ENCODE peak calls at places on chromosomes 1 and 21, in seven cellular contexts. U, L, J, E, T, V and Q are unnamed samples.

GRCh38 chr1:231487019-231487418 is 41.5 kb upstream of the TSNAX start:
- DNase-seq in U (no peak), L (no peak), J (no peak), E (no peak), T (no peak), V (no peak), Q (no peak)

GRCh38 chr1:186605762-186606350 is 74.4 kb downstream of the PTGS2 start:
- DNase-seq in U (peak), L (peak), J (no peak), E (no peak), T (peak), V (no peak), Q (peak)

GRCh38 chr1:46691997-46692790 is 20.5 kb downstream of the TEX38 start:
- DNase-seq in U (no peak), L (no peak), J (no peak), E (no peak), T (no peak), V (no peak), Q (no peak)

GRCh38 chr1:199010933-199011332 is 372.1 kb downstream of the PTPRC start:
- DNase-seq in U (no peak), L (no peak), J (no peak), E (no peak), T (no peak), V (no peak), Q (no peak)

GRCh38 chr1:100497796-100498195 is 40.1 kb upstream of the GPR88 start:
- DNase-seq in U (no peak), L (no peak), J (no peak), E (no peak), T (no peak), V (no peak), Q (no peak)

GRCh38 chr1:17494114-17494729 is 45.3 kb upstream of the ARHGEF10L start:
- DNase-seq in U (peak), L (peak), J (peak), E (peak), T (peak), V (peak), Q (peak)

GRCh38 chr1:162384116-162384515 is 2.6 kb downstream of the C1orf226 start:
- DNase-seq in U (peak), L (no peak), J (no peak), E (no peak), T (no peak), V (no peak), Q (no peak)

GRCh38 chr1:234123867-234124266 is 219.4 kb downstream of the SLC35F3 start:
- DNase-seq in U (no peak), L (no peak), J (no peak), E (no peak), T (no peak), V (no peak), Q (no peak)

GRCh38 chr1:171397851-171398469 is 84.0 kb downstream of the FMO4 start:
- DNase-seq in U (no peak), L (no peak), J (no peak), E (no peak), T (no peak), V (no peak), Q (no peak)

GRCh38 chr1:225911207-225912130 is 12.6 kb downstream of the PYCR2 start:
- DNase-seq in U (peak), L (no peak), J (peak), E (peak), T (peak), V (no peak), Q (no peak)

GRCh38 chr1:117271959-117272358 is 61.2 kb upstream of the VTCN1 start:
- DNase-seq in U (no peak), L (no peak), J (no peak), E (no peak), T (no peak), V (no peak), Q (no peak)

GRCh38 chr1:53336146-53336545 is 8.3 kb upstream of the LRP8 start:
- DNase-seq in U (no peak), L (no peak), J (peak), E (no peak), T (no peak), V (no peak), Q (no peak)

GRCh38 chr1:39412892-39413291 is 78.5 kb upstream of the BMP8A start:
- DNase-seq in U (no peak), L (no peak), J (no peak), E (no peak), T (no peak), V (no peak), Q (no peak)

GRCh38 chr1:13948851-13949490 is 249.0 kb downstream of the PRDM2 start:
- DNase-seq in U (no peak), L (no peak), J (no peak), E (no peak), T (no peak), V (no peak), Q (no peak)

GRCh38 chr1:234913771-234914170 is 214.9 kb downstream of the TOMM20 start:
- DNase-seq in U (no peak), L (no peak), J (no peak), E (peak), T (no peak), V (no peak), Q (no peak)

GRCh38 chr1:90340604-90341003 is 345.7 kb downstream of the ZNF326 start:
- DNase-seq in U (no peak), L (no peak), J (no peak), E (no peak), T (no peak), V (no peak), Q (no peak)

GRCh38 chr1:94383966-94384408 is 34.2 kb upstream of the ABCD3 start:
- DNase-seq in U (no peak), L (no peak), J (no peak), E (no peak), T (no peak), V (no peak), Q (no peak)

GRCh38 chr1:52658795-52659194 is 25.8 kb downstream of the SHISAL2A start:
- DNase-seq in U (no peak), L (no peak), J (no peak), E (no peak), T (no peak), V (no peak), Q (no peak)

GRCh38 chr1:30830537-30830936 is 73.0 kb upstream of the LAPTM5 start:
- DNase-seq in U (no peak), L (no peak), J (no peak), E (no peak), T (no peak), V (no peak), Q (no peak)

GRCh38 chr1:20319456-20319855 is 28.8 kb downstream of the VWA5B1 start:
- DNase-seq in U (no peak), L (no peak), J (no peak), E (no peak), T (no peak), V (no peak), Q (no peak)

GRCh38 chr1:109535971-109536491 is 3.6 kb upstream of the GPR61 start:
- DNase-seq in U (no peak), L (no peak), J (no peak), E (no peak), T (no peak), V (no peak), Q (no peak)

GRCh38 chr1:40030528-40031135 is 9.9 kb upstream of the CAP1 start:
- DNase-seq in U (no peak), L (no peak), J (no peak), E (no peak), T (no peak), V (no peak), Q (no peak)

GRCh38 chr1:8847990-8848389 is 30.5 kb downstream of the ENO1 start:
- DNase-seq in U (no peak), L (no peak), J (no peak), E (peak), T (no peak), V (no peak), Q (no peak)

GRCh38 chr1:59879556-59879955 is 47.0 kb downstream of the CYP2J2 start:
- DNase-seq in U (peak), L (no peak), J (peak), E (peak), T (peak), V (peak), Q (peak)

GRCh38 chr21:42677339-42678117 is 24.1 kb downstream of the PDE9A start:
- DNase-seq in U (no peak), L (no peak), J (no peak), E (no peak), T (no peak), V (no peak), Q (no peak)

GRCh38 chr1:206507395-206508129 is at the start of gene RASSF5:
- DNase-seq in U (peak), L (peak), J (peak), E (peak), T (no peak), V (no peak), Q (no peak)
- TF ChIP-seq POLR2AphosphoS5 in U (peak), L (peak), J (peak), E (peak), T (peak), V (no peak), Q (no peak)

GRCh38 chr1:181645171-181645570 is 161.9 kb downstream of the CACNA1E start:
- DNase-seq in U (no peak), L (no peak), J (no peak), E (no peak), T (no peak), V (no peak), Q (no peak)

GRCh38 chr1:181643631-181644030 is 160.3 kb downstream of the CACNA1E start:
- DNase-seq in U (no peak), L (no peak), J (no peak), E (no peak), T (no peak), V (no peak), Q (no peak)

GRCh38 chr1:181646723-181647122 is 163.4 kb downstream of the CACNA1E start:
- DNase-seq in U (no peak), L (no peak), J (no peak), E (no peak), T (no peak), V (no peak), Q (no peak)

GRCh38 chr1:181651276-181651675 is 168.0 kb downstream of the CACNA1E start:
- DNase-seq in U (no peak), L (no peak), J (no peak), E (no peak), T (no peak), V (no peak), Q (no peak)

DNA sequence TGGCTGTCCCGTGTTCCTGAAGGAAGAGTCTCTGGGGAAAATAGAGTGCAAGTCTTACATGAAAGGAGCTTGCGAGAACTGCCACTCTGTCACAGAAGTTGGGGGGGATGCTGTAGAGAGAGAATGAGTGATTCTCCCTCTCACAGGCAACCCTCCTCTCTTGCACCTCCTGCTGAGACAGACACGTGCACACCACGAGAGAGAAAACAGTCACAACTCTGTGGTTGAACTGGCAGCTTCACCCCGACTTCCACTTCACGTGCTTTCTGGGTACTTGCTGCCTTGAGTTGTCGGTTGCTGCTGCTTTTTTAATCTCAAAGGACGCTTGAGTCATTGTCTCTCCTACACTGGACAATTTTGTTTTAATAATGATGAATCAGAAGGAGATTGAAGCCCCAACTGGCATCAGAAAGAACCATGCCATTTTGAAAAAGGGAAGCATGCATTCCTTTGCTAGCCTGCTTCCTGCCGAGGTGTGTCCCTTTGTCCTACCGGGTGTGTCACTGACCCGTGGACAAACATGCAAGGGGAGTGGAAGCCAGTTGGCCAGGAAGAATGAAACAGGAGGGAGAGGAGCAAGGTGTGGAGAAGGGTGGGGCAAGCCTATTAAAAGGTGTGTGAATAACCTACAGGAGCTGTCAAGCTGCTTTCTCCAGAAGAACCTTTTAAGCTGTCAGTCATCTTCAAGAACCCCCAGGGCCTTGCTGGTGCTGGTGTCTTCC is 164.2 kb downstream of the CACNA1E start:
- DNase-seq in U (no peak), L (no peak), J (no peak), E (peak), T (no peak), V (no peak), Q (no peak)
- TF ChIP-seq POLR2AphosphoS5 in U (no peak), L (no peak), J (no peak), E (peak), T (no peak), V (no peak), Q (no peak)

GRCh38 chr1:157098519-157098918 is 1.1 kb downstream of the ETV3L start:
- DNase-seq in U (no peak), L (no peak), J (no peak), E (no peak), T (no peak), V (no peak), Q (no peak)

GRCh38 chr1:157103283-157103682 is 3.7 kb upstream of the ETV3L start:
- DNase-seq in U (no peak), L (no peak), J (no peak), E (no peak), T (no peak), V (no peak), Q (no peak)

GRCh38 chr1:157099633-157100009 is at the start of gene ETV3L:
- DNase-seq in U (no peak), L (no peak), J (no peak), E (no peak), T (no peak), V (no peak), Q (no peak)

GRCh38 chr1:157097692-157098091 is 1.9 kb downstream of the ETV3L start:
- DNase-seq in U (no peak), L (no peak), J (no peak), E (no peak), T (no peak), V (no peak), Q (no peak)

GRCh38 chr1:157101196-157101595 is 1.6 kb upstream of the ETV3L start:
- DNase-seq in U (no peak), L (no peak), J (no peak), E (no peak), T (no peak), V (no peak), Q (no peak)
- TF ChIP-seq POLR2AphosphoS5 in U (no peak), L (no peak), J (no peak), E (no peak), T (no peak), V (no peak), Q (no peak)

GRCh38 chr1:55288245-55288644 is 73.1 kb upstream of the USP24 start:
- DNase-seq in U (no peak), L (no peak), J (no peak), E (no peak), T (no peak), V (no peak), Q (no peak)
- TF ChIP-seq POLR2AphosphoS5 in U (no peak), L (no peak), J (no peak), E (no peak), T (no peak), V (no peak), Q (no peak)

DNA sequence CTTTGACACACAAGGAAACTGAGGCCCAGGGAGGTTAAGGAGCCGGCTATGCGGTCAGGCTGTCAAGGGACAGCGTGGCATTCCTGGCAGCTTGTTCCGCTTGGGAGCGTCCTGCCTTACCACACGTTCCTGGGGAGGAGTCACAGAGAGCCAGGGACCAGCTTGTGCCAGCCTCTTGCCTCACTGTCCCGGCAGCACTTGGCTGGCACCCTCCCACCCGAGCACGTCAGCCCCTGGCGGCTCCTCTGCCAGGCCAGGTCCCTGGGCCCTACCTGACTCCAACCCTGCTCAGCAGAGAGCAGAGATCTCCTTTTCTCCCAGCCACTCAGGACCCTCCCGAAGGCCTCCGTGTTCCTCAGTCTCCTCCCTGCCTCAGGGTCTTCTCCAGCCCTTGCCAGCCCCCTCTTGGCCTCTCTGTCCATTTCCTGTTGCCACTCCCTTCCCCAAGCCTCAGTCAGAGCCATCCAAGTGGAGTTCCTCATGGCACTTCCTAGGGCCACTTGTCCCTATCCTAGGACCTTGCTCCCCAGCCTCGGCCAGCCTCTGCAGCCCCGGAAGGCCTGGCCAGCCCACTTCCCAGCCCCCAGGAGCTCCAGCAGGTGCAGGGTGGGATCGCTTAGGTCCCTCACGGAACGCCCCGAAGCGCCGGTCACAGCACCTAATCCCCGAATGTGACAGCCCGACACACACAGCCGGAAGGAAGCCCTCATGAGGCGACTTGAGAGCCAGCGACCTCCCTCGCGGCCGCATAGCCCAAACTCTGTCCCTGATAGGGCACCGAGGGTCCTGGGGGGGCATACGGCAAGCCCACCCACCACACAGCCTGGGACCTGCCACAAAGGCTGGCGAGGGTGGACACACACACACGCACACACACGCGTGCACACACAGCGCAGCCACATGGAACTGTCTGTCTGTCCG is 130.3 kb downstream of the CASZ1 start:
- DNase-seq in U (no peak), L (no peak), J (peak), E (peak), T (no peak), V (no peak), Q (no peak)
- TF ChIP-seq POLR2AphosphoS5 in U (no peak), L (no peak), J (peak), E (peak), T (no peak), V (no peak), Q (no peak)

GRCh38 chr1:195704028-195704427 is 904.2 kb downstream of the KCNT2 start:
- DNase-seq in U (no peak), L (no peak), J (no peak), E (no peak), T (no peak), V (no peak), Q (no peak)
- TF ChIP-seq POLR2AphosphoS5 in U (no peak), L (no peak), J (no peak), E (no peak), T (no peak), V (no peak), Q (no peak)